ENCODE peak calls at places on chromosomes 1 and 21, in nine cellular contexts. G, A, B, S, T, Y, W, X and Z are unnamed samples. For H3K4me1, the result is how much of the 10 kb centered on the place peaks cover.

GRCh38 chr1:80218112-80218511 is 1211.6 kb upstream of the ADGRL4 start:
- DNase-seq in S (peak), Y (peak), G (no peak), W (no peak), B (no peak), X (no peak), T (no peak), A (peak), Z (peak)

GRCh38 chr1:11794446-11795237 is 11.1 kb downstream of the MTHFR start:
- DNase-seq in X (no peak), W (no peak), S (no peak), A (no peak), G (no peak), B (no peak), T (no peak), Y (no peak), Z (no peak)

GRCh38 chr1:38835230-38835827 is 24.2 kb downstream of the RRAGC start:
- DNase-seq in G (no peak), A (peak), Y (peak), X (peak), B (no peak), T (no peak), W (no peak), S (peak), Z (peak)

GRCh38 chr21:42614391-42614790 is 39.0 kb upstream of the PDE9A start:
- DNase-seq in X (no peak), G (no peak), Y (no peak), W (no peak), B (no peak), T (no peak), S (no peak), A (no peak), Z (no peak)

GRCh38 chr1:209383907-209384709 is 199.4 kb upstream of the CAMK1G start:
- DNase-seq in B (no peak), A (no peak), Y (no peak), W (no peak), T (no peak), G (no peak), S (peak), X (no peak), Z (no peak)

GRCh38 chr1:176745945-176746344 is 283.0 kb downstream of the PAPPA2 start:
- DNase-seq in B (no peak), A (no peak), S (peak), X (no peak), Y (no peak), T (no peak), G (no peak), W (no peak), Z (no peak)

GRCh38 chr1:44947060-44947773 is 39.2 kb downstream of the EIF2B3 start:
- DNase-seq in W (no peak), B (peak), G (no peak), S (no peak), X (no peak), T (no peak), A (peak), Y (peak), Z (peak)

GRCh38 chr1:24910210-24910609 is 19.9 kb downstream of the RUNX3 start:
- DNase-seq in G (no peak), Y (no peak), B (peak), A (no peak), S (no peak), W (no peak), X (no peak), T (no peak), Z (no peak)

GRCh38 chr1:212271234-212271633 is 14.0 kb upstream of the PPP2R5A start:
- DNase-seq in S (no peak), Y (no peak), A (no peak), W (no peak), B (no peak), G (no peak), T (no peak), X (no peak), Z (no peak)

GRCh38 chr1:112935474-112936289 is 20.3 kb downstream of the SLC16A1 start:
- DNase-seq in B (no peak), Y (peak), G (no peak), T (no peak), X (no peak), S (peak), W (no peak), A (peak), Z (no peak)

GRCh38 chr1:26109229-26110164 is 2.1 kb upstream of the PDIK1L start:
- DNase-seq in S (no peak), G (no peak), T (no peak), B (no peak), A (no peak), W (no peak), Y (no peak), X (no peak), Z (no peak)

GRCh38 chr1:1079408-1080121 is 5.5 kb upstream of the RNF223 start:
- DNase-seq in T (peak), X (no peak), Y (peak), W (no peak), A (peak), B (peak), G (peak), S (peak), Z (peak)

GRCh38 chr1:17195731-17196130 is 9.2 kb upstream of the PADI1 start:
- DNase-seq in B (no peak), Y (no peak), W (no peak), T (no peak), A (no peak), S (no peak), G (peak), X (no peak), Z (no peak)

GRCh38 chr1:156691665-156692408 is 13.5 kb downstream of the CRABP2 start:
- DNase-seq in S (peak), Y (peak), W (no peak), B (peak), A (no peak), G (no peak), T (no peak), X (no peak), Z (peak)

GRCh38 chr1:200081982-200082272 is 54.4 kb downstream of the NR5A2 start:
- DNase-seq in B (no peak), T (no peak), G (no peak), W (no peak), A (peak), S (no peak), Y (no peak), X (no peak), Z (no peak)

GRCh38 chr1:56456426-56457101 is 122.8 kb downstream of the PLPP3 start:
- DNase-seq in G (no peak), A (peak), B (no peak), T (no peak), X (no peak), S (peak), W (no peak), Y (peak), Z (no peak)

GRCh38 chr1:111621050-111621449 is 1.5 kb downstream of the RAP1A start:
- DNase-seq in S (no peak), G (no peak), T (no peak), X (no peak), B (no peak), A (peak), W (no peak), Y (peak), Z (no peak)

GRCh38 chr1:15833842-15834405 is 13.6 kb upstream of the SPEN start:
- DNase-seq in W (no peak), X (no peak), A (peak), S (no peak), B (no peak), G (no peak), T (no peak), Y (no peak), Z (no peak)

GRCh38 chr1:62335656-62336055 is 16.4 kb upstream of the KANK4 start:
- DNase-seq in B (no peak), G (no peak), T (no peak), S (no peak), W (no peak), Y (no peak), A (no peak), X (no peak), Z (no peak)

GRCh38 chr1:65039508-65039907 is 73.2 kb upstream of the JAK1 start:
- DNase-seq in T (no peak), X (no peak), A (no peak), Y (no peak), G (no peak), B (no peak), S (no peak), W (no peak), Z (no peak)

GRCh38 chr1:26991310-26992116 is 2.0 kb upstream of the TRNP1 start:
- DNase-seq in A (no peak), W (no peak), X (no peak), T (no peak), S (peak), Y (peak), B (no peak), G (no peak), Z (no peak)

GRCh38 chr1:234620786-234621468 is 10.9 kb upstream of the IRF2BP2 start:
- DNase-seq in S (no peak), B (no peak), X (no peak), G (no peak), A (no peak), Y (no peak), W (no peak), T (no peak), Z (no peak)

GRCh38 chr1:36217667-36218066 is 6.6 kb upstream of the THRAP3 start:
- DNase-seq in A (peak), Y (peak), S (peak), B (no peak), X (no peak), W (no peak), G (no peak), T (no peak), Z (peak)

GRCh38 chr1:202264300-202265075 is 70.9 kb downstream of the LGR6 start:
- DNase-seq in W (peak), Y (no peak), B (no peak), T (no peak), S (no peak), G (no peak), X (no peak), A (no peak), Z (no peak)

GRCh38 chr21:27700974-27701614 is 734.2 kb upstream of the ADAMTS5 start:
- DNase-seq in Y (peak), A (peak), B (peak), X (peak), S (peak), G (peak), T (peak), W (peak), Z (peak)

GRCh38 chr1:29675481-29676263 is 439.4 kb downstream of the PTPRU start:
- DNase-seq in G (peak), T (no peak), A (no peak), S (no peak), B (no peak), Y (no peak), W (no peak), X (no peak), Z (peak)

GRCh38 chr1:171788696-171789095 is 7.2 kb downstream of the METTL13 start:
- DNase-seq in G (no peak), B (no peak), X (no peak), W (no peak), T (no peak), S (peak), A (no peak), Y (peak), Z (no peak)

GRCh38 chr1:58893257-58893869 is 109.5 kb upstream of the JUN start:
- DNase-seq in G (no peak), S (no peak), T (peak), W (no peak), Y (no peak), B (no peak), A (peak), X (no peak), Z (peak)

GRCh38 chr1:211507365-211507764 is 15.4 kb upstream of the RD3 start:
- DNase-seq in A (no peak), G (no peak), Y (no peak), T (no peak), W (no peak), S (no peak), X (no peak), B (no peak), Z (no peak)

GRCh38 chr1:24159366-24159765 is 16.4 kb upstream of the IL22RA1 start:
- DNase-seq in W (no peak), A (no peak), X (no peak), B (no peak), G (no peak), Y (no peak), T (no peak), S (no peak), Z (no peak)

GRCh38 chr1:195096051-195096521 is 1512.2 kb downstream of the KCNT2 start:
- DNase-seq in A (no peak), S (no peak), Y (no peak), T (no peak), X (no peak), G (no peak), W (no peak), B (peak), Z (no peak)

GRCh38 chr1:170326221-170326620 is 180.5 kb downstream of the NTMT2 start:
- DNase-seq in W (no peak), S (no peak), A (no peak), B (no peak), X (no peak), T (no peak), G (no peak), Y (no peak), Z (no peak)

GRCh38 chr21:44846485-44847260 is 26.8 kb downstream of the PTTG1IP start:
- DNase-seq in T (peak), X (no peak), B (no peak), W (peak), A (no peak), Y (peak), G (peak), S (peak), Z (no peak)

GRCh38 chr21:14917762-14918161 is 147.0 kb downstream of the NRIP1 start:
- DNase-seq in W (no peak), B (no peak), A (no peak), S (no peak), X (no peak), T (no peak), Y (no peak), G (no peak), Z (no peak)

GRCh38 chr1:25568834-25569598 is 25.6 kb downstream of the LDLRAP1 start:
- DNase-seq in Y (peak), A (no peak), B (no peak), X (no peak), G (peak), W (no peak), T (peak), S (peak), Z (peak)

GRCh38 chr1:226632169-226632884 is 83.8 kb downstream of the STUM start:
- DNase-seq in W (no peak), S (no peak), T (no peak), G (no peak), Y (no peak), X (no peak), B (no peak), A (no peak), Z (no peak)

GRCh38 chr1:226629210-226629895 is 80.8 kb downstream of the STUM start:
- DNase-seq in X (no peak), T (no peak), G (no peak), Y (no peak), S (no peak), B (no peak), W (no peak), A (no peak), Z (no peak)

GRCh38 chr1:226629896-226630550 is 81.5 kb downstream of the STUM start:
- DNase-seq in A (no peak), S (no peak), G (no peak), W (no peak), Y (no peak), X (no peak), B (no peak), T (no peak), Z (no peak)

GRCh38 chr1:226631229-226632000 is 82.9 kb downstream of the STUM start:
- DNase-seq in G (no peak), A (no peak), S (no peak), T (no peak), W (no peak), X (no peak), Y (no peak), B (no peak), Z (no peak)

GRCh38 chr1:226630592-226630991 is 82.0 kb downstream of the STUM start:
- DNase-seq in X (no peak), B (no peak), A (no peak), S (no peak), Y (no peak), T (no peak), G (no peak), W (no peak), Z (no peak)
- H3K4me1 ChIP-seq in X (under half), B (under half), A (under half), S (under half), Y (under half), T (under half), G (under half), W (under half), Z (under half)

DNA sequence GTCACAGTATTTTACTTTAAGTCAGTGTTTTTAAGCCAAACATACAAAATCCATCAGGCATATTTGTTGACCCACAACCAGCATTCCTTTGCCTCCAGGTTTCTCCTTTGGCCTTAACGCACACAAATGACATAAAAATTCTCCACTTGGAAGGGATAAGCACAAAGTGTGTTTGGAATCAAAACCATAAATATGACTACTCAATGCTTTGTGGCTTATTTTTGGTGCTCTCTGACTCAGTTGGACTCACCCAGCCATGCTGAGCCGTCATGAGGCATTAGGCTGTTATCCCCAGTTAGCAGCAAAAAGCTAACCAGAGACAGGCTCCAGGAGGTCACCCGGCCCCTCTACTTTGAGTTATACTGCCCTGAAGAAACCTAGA is 948 bp downstream of the PRUNE1 start:
- DNase-seq in X (no peak), Y (peak), T (no peak), G (no peak), A (no peak), S (no peak), B (no peak), W (no peak), Z (no peak)
- H3K4me1 ChIP-seq in X (half or more), Y (under half), T (under half), G (under half), A (under half), S (under half), B (under half), W (under half), Z (under half)

DNA sequence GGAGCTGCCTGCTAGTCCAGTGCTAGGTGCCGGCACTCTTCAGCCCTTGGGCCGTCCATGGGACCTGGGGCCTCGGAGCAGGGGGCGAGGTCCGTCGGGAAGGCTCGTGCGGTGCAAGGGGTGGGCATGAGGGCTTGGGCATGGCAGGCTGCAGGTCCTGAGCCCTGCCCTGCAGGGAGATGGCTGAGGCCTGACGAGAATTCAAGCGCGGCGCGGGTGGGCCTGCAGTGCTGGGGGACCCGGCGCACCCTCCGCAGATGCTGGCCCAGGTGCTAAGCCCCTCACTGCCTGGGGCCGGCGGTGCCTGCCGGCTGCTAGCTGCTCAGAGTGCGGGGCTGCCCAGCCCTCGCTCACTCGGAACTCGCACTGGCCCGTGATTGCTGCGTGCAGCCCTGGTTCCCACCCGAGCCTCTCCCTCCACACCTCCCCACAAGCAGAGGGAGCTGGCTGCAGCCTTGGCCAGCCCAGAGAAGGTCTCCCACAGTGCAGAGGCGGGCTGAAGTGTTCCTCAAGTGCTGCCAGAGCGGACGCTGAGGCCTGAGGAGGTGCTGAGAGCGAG is 467.0 kb downstream of the AGBL4 start:
- DNase-seq in W (no peak), A (no peak), X (no peak), Y (no peak), B (peak), T (no peak), G (no peak), S (no peak), Z (no peak)
- H3K4me1 ChIP-seq in W (under half), A (under half), X (under half), Y (under half), B (under half), T (under half), G (under half), S (under half), Z (under half)

GRCh38 chr1:184624626-184625025 is 130.0 kb downstream of the EDEM3 start:
- DNase-seq in X (no peak), T (no peak), W (no peak), B (no peak), S (peak), G (peak), A (no peak), Y (peak), Z (no peak)
- H3K4me1 ChIP-seq in X (under half), T (half or more), W (under half), B (under half), S (under half), G (under half), A (under half), Y (under half), Z (under half)

GRCh38 chr1:2316451-2316940 is 74.9 kb downstream of the MORN1 start:
- DNase-seq in X (no peak), W (no peak), T (no peak), A (no peak), S (peak), Y (peak), G (no peak), B (no peak), Z (peak)

GRCh38 chr1:2313651-2314296 is 77.6 kb downstream of the MORN1 start:
- DNase-seq in G (no peak), B (no peak), X (no peak), A (no peak), W (no peak), T (no peak), S (no peak), Y (no peak), Z (no peak)

GRCh38 chr1:2315711-2316450 is 75.5 kb downstream of the MORN1 start:
- DNase-seq in W (no peak), S (no peak), G (no peak), T (no peak), A (no peak), X (no peak), Y (no peak), B (no peak), Z (peak)

GRCh38 chr1:2314297-2314802 is 77.0 kb downstream of the MORN1 start:
- DNase-seq in W (peak), B (no peak), G (no peak), A (no peak), X (no peak), Y (peak), S (peak), T (peak), Z (peak)

GRCh38 chr1:2314803-2315710 is 76.3 kb downstream of the MORN1 start:
- DNase-seq in W (no peak), A (peak), T (peak), S (peak), B (no peak), X (peak), Y (peak), G (no peak), Z (peak)
- H3K4me1 ChIP-seq in W (half or more), A (under half), T (under half), S (under half), B (under half), X (half or more), Y (under half), G (under half), Z (half or more)

DNA sequence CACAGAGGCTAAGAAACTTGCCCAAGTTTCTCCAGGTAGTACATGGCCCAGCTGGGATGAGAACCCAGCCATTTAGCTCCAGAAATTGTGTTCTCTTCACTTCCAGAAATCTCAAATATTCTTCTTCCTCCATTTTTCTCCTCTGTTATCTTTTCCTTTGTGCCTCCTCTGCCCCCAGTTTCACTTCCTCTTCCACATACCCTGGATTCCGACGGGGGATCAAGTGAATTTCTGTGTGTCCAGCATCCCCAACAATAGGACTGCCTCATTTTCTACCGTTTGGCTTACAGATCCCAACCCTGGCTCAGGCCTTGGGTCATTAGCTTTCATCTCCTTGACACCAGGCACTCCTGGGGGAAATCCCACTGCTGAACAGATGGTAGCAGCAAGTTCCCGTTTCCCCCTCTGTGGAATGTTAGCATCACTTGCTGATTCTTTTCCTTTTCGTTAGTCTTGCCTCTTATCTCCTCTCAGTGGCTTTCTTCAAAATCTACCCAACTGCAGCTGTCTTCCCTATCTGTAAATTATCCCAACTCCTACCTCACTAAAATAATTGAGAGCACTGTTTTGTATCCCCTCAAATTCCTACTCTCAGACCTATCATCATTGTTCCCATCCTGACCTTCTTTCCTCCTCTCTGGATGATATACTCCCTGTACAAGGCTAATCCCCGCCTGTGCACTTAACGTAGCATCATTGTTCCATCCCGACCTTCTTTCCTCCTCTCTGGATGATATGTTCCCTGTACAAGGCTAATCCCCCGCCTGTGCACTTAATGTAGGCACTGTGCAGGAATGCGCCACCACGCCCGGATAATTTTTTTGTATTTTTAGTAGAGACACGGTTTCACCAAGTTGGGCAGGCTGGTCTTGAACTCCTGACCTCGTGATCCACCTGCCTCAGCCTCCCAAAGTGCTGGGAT is 36.5 kb downstream of the SCCPDH start:
- DNase-seq in X (no peak), S (no peak), G (no peak), T (no peak), Y (no peak), W (no peak), A (no peak), B (no peak), Z (peak)
- H3K4me1 ChIP-seq in X (under half), S (under half), G (under half), T (under half), Y (under half), W (under half), A (under half), B (under half), Z (under half)